ENCODE peak calls at places on chromosome 7, in five cellular contexts. W is activated CD4-positive, alpha-beta T cell treated with anti-CD3 and anti-CD28 coated beads, Interleukin-2, amount 10 ng/mL, durations not matched to agents 7 days and 5 days; K is sciatic nerve; Z is progenitor cell of endocrine pancreas; X is fibroblast of the aortic adventitia. J is an unnamed sample.

GRCh38 chr7:103794424-103794823 is 195.0 kb downstream of the RELN start:
- DNase-seq in Z (no peak), W (no peak), X (no peak), K (no peak), J (no peak)

GRCh38 chr7:148265896-148266295 is 324.7 kb upstream of the C7orf33 start:
- DNase-seq in Z (no peak), X (no peak), K (no peak), W (no peak), J (no peak)

GRCh38 chr7:2978403-2978802 is 65.3 kb downstream of the CARD11 start:
- DNase-seq in W (peak), Z (no peak), K (no peak), X (no peak), J (no peak)

GRCh38 chr7:151246161-151247015 is 2.1 kb downstream of the SMARCD3 start:
- DNase-seq in K (no peak), W (no peak), Z (no peak), X (no peak), J (no peak)

GRCh38 chr7:44486693-44487092 is 3.8 kb downstream of the NUDCD3 start:
- DNase-seq in K (no peak), W (no peak), Z (no peak), X (peak), J (no peak)

GRCh38 chr7:137934941-137935848 is 66.7 kb downstream of the CREB3L2 start:
- DNase-seq in X (no peak), K (no peak), W (no peak), Z (no peak), J (no peak)

GRCh38 chr7:130878785-130879184 is 144.8 kb upstream of the KLF14 start:
- DNase-seq in X (no peak), Z (no peak), K (no peak), W (no peak), J (no peak)

GRCh38 chr7:64807731-64808365 is 13.6 kb downstream of the ZNF138 start:
- DNase-seq in W (no peak), K (no peak), Z (no peak), X (no peak), J (no peak)

GRCh38 chr7:44658979-44659378 is 52.6 kb downstream of the OGDH start:
- DNase-seq in Z (no peak), W (no peak), K (peak), X (no peak), J (no peak)

GRCh38 chr7:14048889-14049288 is 59.4 kb upstream of the ETV1 start:
- DNase-seq in X (peak), K (no peak), W (no peak), Z (no peak), J (no peak)

GRCh38 chr7:106070567-106071254 is 41.4 kb downstream of the SYPL1 start:
- DNase-seq in Z (no peak), X (no peak), K (no peak), W (no peak), J (no peak)

GRCh38 chr7:79615871-79616640 is 162.6 kb upstream of the MAGI2 start:
- DNase-seq in Z (no peak), X (no peak), K (no peak), W (no peak), J (no peak)

GRCh38 chr7:33107136-33108066 is 1.8 kb downstream of the RP9 start:
- DNase-seq in K (no peak), W (peak), X (peak), Z (no peak), J (no peak)

GRCh38 chr7:16929146-16929762 is 47.5 kb upstream of the AGR3 start:
- DNase-seq in K (no peak), X (no peak), Z (no peak), W (no peak), J (no peak)

GRCh38 chr7:107594961-107595737 is 15.1 kb downstream of the BCAP29 start:
- DNase-seq in Z (no peak), W (no peak), K (no peak), X (peak), J (no peak)

GRCh38 chr7:137882806-137883205 is 36.0 kb upstream of the DGKI start:
- DNase-seq in K (no peak), Z (no peak), X (peak), W (no peak), J (no peak)

GRCh38 chr7:145169908-145170307 is 334.1 kb upstream of the TPK1 start:
- DNase-seq in K (no peak), W (no peak), X (no peak), Z (no peak), J (no peak)

GRCh38 chr7:83837683-83838082 is 188.7 kb upstream of the SEMA3E start:
- DNase-seq in K (no peak), W (no peak), X (no peak), Z (no peak), J (no peak)

J was measured in mesothelial cell of epicardium.